ENCODE peak calls at places on chromosomes 5 and 9, in seven cellular contexts. V, E, N, M, D, B and R are unnamed samples.

GRCh38 chr5:147956064-147956841 is 49.9 kb upstream of the C5orf46 start:
- DNase-seq in V (no peak), E (no peak), N (no peak), M (no peak), D (no peak), B (no peak), R (no peak)

GRCh38 chr9:129336601-129337286 is 158.7 kb upstream of the IER5L start:
- DNase-seq in V (no peak), E (no peak), N (peak; percentile 77), M (peak; percentile 67), D (peak; percentile 59), B (peak; percentile 67), R (no peak)

GRCh38 chr9:119052339-119053030 is 316.8 kb downstream of the BRINP1 start:
- DNase-seq in V (no peak), E (no peak), N (no peak), M (no peak), D (no peak), B (no peak), R (no peak)

GRCh38 chr5:51181495-51181894 is 201.8 kb upstream of the ISL1 start:
- DNase-seq in V (no peak), E (no peak), N (no peak), M (no peak), D (no peak), B (no peak), R (no peak)

GRCh38 chr5:116734717-116735072 is 160.1 kb upstream of the SEMA6A start:
- DNase-seq in V (no peak), E (no peak), N (no peak), M (no peak), D (no peak), B (no peak), R (no peak)

GRCh38 chr5:172450861-172451695 is 3.2 kb downstream of the SH3PXD2B start:
- DNase-seq in V (peak; percentile 54), E (peak; percentile 80), N (peak; percentile 67), M (no peak), D (peak; percentile 38), B (peak; percentile 81), R (no peak)

GRCh38 chr5:132883261-132883834 is 9.9 kb downstream of the LEAP2 start:
- DNase-seq in V (peak; percentile 80), E (no peak), N (no peak), M (peak; percentile 55), D (peak; percentile 66), B (no peak), R (no peak)

GRCh38 chr5:58893551-58893950 is 310.7 kb downstream of the RAB3C start:
- DNase-seq in V (no peak), E (no peak), N (no peak), M (no peak), D (no peak), B (no peak), R (no peak)

GRCh38 chr5:6552612-6553011 is 80.2 kb downstream of the NSUN2 start:
- DNase-seq in V (no peak), E (no peak), N (no peak), M (no peak), D (no peak), B (no peak), R (no peak)

GRCh38 chr9:125323615-125324014 is 62.0 kb downstream of the GAPVD1 start:
- DNase-seq in V (no peak), E (no peak), N (no peak), M (no peak), D (no peak), B (no peak), R (no peak)

GRCh38 chr5:161562446-161562845 is 15.9 kb upstream of the GABRB2 start:
- DNase-seq in V (no peak), E (no peak), N (no peak), M (no peak), D (no peak), B (no peak), R (no peak)

GRCh38 chr9:97853844-97854695 is 1.0 kb downstream of the FOXE1 start:
- DNase-seq in V (peak; percentile 87), E (no peak), N (no peak), M (no peak), D (no peak), B (peak; percentile 77), R (no peak)

GRCh38 chr9:34334337-34334824 is 5.0 kb downstream of the NUDT2 start:
- DNase-seq in V (no peak), E (no peak), N (no peak), M (no peak), D (no peak), B (no peak), R (no peak)

GRCh38 chr5:80798633-80799032 is 143.8 kb upstream of the DHFR start:
- DNase-seq in V (no peak), E (no peak), N (no peak), M (no peak), D (no peak), B (no peak), R (no peak)

GRCh38 chr5:32709789-32710334 is 1.3 kb upstream of the NPR3 start:
- DNase-seq in V (peak; percentile 86), E (no peak), N (peak; percentile 77), M (peak; percentile 47), D (peak; percentile 53), B (peak; percentile 78), R (peak; percentile 80)

GRCh38 chr5:887947-888640 is 4.5 kb downstream of the BRD9 start:
- DNase-seq in V (no peak), E (peak; percentile 40), N (no peak), M (no peak), D (no peak), B (no peak), R (no peak)

GRCh38 chr5:5494489-5495402 is 72.3 kb downstream of the ICE1 start:
- DNase-seq in V (peak; percentile 25), E (peak; percentile 66), N (peak; percentile 79), M (peak; percentile 86), D (peak; percentile 89), B (peak; percentile 96), R (peak; percentile 40)
- H3K4me3 ChIP-seq in V (no peak overlapping the region), E (no peak overlapping the region), N (peak overlapping the region; percentile 27), M (peak overlapping the region; percentile 40), D (peak overlapping the region; percentile 35), B (peak overlapping the region; percentile 35), R (peak overlapping the region; percentile 26)

DNA sequence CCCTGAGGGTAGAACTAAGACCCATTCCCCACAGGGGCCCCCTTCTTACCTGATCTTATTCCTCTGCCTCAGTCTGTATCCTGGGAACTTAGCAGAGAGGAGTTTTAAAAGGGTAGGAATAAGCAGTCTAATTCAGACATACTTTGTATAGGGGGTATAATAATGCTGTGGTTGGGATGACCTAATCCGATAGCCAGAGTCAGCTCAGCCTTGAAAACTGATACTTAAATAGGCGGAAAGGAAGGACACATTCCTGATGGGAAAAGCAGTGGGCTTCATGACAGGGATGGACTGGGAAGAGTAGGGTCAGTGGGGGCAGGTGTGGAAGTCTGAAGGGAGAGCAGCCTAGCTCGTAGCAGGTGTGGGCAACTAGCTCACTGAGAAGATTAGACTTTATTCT is 52.2 kb upstream of the TESK1 start:
- DNase-seq in V (no peak), E (no peak), N (no peak), M (no peak), D (no peak), B (no peak), R (no peak)
- H3K27ac ChIP-seq in V (peak overlapping the region; percentile 83), E (no peak overlapping the region), N (peak overlapping the region; percentile 55), M (peak overlapping the region; percentile 54), D (peak overlapping the region; percentile 43), B (no peak overlapping the region), R (peak overlapping the region; percentile 85)

DNA sequence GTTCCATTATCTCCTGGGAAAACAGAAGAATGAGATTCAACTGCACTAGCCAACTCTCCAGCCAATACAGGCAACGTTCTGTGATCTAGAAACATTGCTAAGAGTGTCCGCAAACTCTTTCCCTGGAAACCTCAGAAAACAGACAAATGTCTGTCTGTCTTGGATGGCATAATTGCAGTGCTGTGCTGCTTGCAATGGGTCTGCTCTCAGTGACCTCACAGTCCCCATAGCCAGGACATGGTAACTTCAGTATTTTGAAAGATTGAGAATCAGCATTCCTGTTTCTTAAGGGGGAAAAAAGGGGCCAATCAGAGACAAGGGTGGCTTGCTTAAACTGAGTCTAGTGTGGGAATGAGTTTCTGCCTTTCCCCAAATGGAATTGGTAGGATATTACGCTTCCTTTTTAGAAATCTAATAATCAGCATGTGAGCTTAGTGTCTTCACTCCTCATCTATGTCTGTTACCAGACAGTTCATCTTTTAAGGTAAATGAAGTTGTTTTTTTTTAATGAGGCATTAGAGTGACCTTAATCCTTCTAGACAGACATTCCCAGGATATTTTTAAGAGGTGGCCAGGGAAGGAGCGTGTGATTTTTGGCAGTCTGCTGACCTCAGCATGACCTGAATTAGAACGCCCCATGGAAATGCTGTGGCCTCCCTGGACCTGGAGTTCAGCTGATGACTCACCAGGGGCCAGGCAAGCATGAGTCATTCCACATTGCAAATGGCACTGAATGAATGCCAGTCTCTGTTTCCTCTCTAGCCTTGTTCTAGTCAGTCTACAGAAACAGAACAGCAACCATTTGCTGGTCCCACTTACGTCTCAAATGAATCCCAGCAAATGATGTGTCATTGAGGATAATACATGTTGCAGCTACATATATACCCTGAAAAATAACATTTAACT is 210.2 kb upstream of the ACTBL2 start:
- DNase-seq in V (peak; percentile 93), E (peak; percentile 76), N (peak; percentile 69), M (peak; percentile 56), D (peak; percentile 77), B (no peak), R (peak; percentile 52)
- TF ChIP-seq EP300 in V (no peak), E (no peak), N (no peak), M (no peak), D (no peak), B (no peak), R (peak; percentile 93)

DNA sequence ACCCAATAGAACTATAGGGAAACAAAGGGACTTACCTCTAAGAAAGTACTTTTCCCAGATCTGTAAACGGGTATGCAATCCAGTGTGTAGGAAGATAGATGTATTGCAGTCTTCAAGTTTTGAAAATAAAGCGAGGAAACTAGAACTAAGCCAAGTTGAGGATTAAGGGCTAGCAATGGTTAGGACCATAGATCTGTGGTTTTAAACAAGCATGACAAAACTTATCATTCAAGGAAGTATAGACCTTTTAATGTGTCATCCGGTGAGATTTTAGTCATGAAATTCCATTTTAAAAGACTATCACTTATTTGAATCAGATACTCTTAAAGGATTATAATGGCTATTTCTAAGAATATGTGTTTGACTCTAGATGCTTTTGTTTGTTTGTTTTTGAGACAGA is 20.5 kb downstream of the CD274 start:
- DNase-seq in V (no peak), E (no peak), N (no peak), M (no peak), D (no peak), B (no peak), R (no peak)
- H3K4me3 ChIP-seq in V (no peak overlapping the region), E (no peak overlapping the region), N (no peak overlapping the region), M (no peak overlapping the region), D (no peak overlapping the region), B (no peak overlapping the region), R (no peak overlapping the region)